ENCODE peak calls at places on chromosome 20, in nine cellular contexts. L is progenitor cell of endocrine pancreas, W is esophagus muscularis mucosa, D is AG04450, I is heart left ventricle, K is body of pancreas, A is GM20000, T is tibial artery, U is heart right ventricle. J is an unnamed sample.

GRCh38 chr20:50721881-50722281 is 9.5 kb upstream of the PARD6B start:
- DNase-seq in L (no peak), W (no peak), D (no peak), I (peak; percentile 57), K (peak; percentile 17), A (no peak), T (peak; percentile 96), U (peak; percentile 49), J (no peak)

GRCh38 chr20:51462566-51463276 is 79.8 kb downstream of the NFATC2 start:
- DNase-seq in L (no peak), W (no peak), D (no peak), I (peak; percentile 84), K (peak; percentile 49), A (no peak), T (peak; percentile 89), U (peak; percentile 85), J (no peak)

GRCh38 chr20:31573555-31574295 is 31.4 kb upstream of the ID1 start:
- DNase-seq in L (no peak), W (no peak), D (no peak), I (no peak), K (no peak), A (no peak), T (no peak), U (no peak), J (no peak)

GRCh38 chr20:45343867-45344721 is 4.1 kb downstream of the SDC4 start:
- DNase-seq in L (no peak), W (no peak), D (peak; percentile 71), I (no peak), K (peak; percentile 91), A (no peak), T (peak; percentile 91), U (no peak), J (peak; percentile 63)

GRCh38 chr20:8330785-8331699 is 199.0 kb downstream of the PLCB1 start:
- DNase-seq in L (no peak), W (no peak), D (no peak), I (no peak), K (no peak), A (no peak), T (no peak), U (no peak), J (no peak)

GRCh38 chr20:10178727-10179313 is 39.8 kb upstream of the SNAP25 start:
- DNase-seq in L (no peak), W (no peak), D (no peak), I (no peak), K (no peak), A (no peak), T (no peak), U (no peak), J (no peak)

GRCh38 chr20:61360296-61360695 is 108.2 kb downstream of the CDH4 start:
- DNase-seq in L (no peak), W (no peak), D (no peak), I (no peak), K (no peak), A (no peak), T (no peak), U (no peak), J (no peak)

GRCh38 chr20:59752704-59753460 is 148.5 kb downstream of the PHACTR3 start:
- DNase-seq in L (no peak), W (no peak), D (no peak), I (no peak), K (no peak), A (peak; percentile 50), T (no peak), U (peak; percentile 58), J (no peak)

GRCh38 chr20:35144694-35145093 is 2.4 kb downstream of the EDEM2 start:
- DNase-seq in L (no peak), W (no peak), D (no peak), I (no peak), K (peak; percentile 19), A (peak; percentile 50), T (no peak), U (no peak), J (no peak)

GRCh38 chr20:35145141-35145564 is 2.0 kb downstream of the EDEM2 start:
- DNase-seq in L (no peak), W (no peak), D (peak; percentile 41), I (no peak), K (peak; percentile 22), A (peak; percentile 63), T (no peak), U (no peak), J (peak; percentile 34)

GRCh38 chr20:35146299-35146921 is 726 bp downstream of the EDEM2 start:
- DNase-seq in L (peak; percentile 49), W (no peak), D (no peak), I (peak; percentile 22), K (peak; percentile 8), A (no peak), T (peak; percentile 68), U (peak; percentile 29), J (no peak)

GRCh38 chr20:35151739-35152138 is 4.6 kb upstream of the EDEM2 start:
- DNase-seq in L (no peak), W (no peak), D (peak; percentile 36), I (no peak), K (peak; percentile 6), A (no peak), T (no peak), U (no peak), J (peak; percentile 78)

DNA sequence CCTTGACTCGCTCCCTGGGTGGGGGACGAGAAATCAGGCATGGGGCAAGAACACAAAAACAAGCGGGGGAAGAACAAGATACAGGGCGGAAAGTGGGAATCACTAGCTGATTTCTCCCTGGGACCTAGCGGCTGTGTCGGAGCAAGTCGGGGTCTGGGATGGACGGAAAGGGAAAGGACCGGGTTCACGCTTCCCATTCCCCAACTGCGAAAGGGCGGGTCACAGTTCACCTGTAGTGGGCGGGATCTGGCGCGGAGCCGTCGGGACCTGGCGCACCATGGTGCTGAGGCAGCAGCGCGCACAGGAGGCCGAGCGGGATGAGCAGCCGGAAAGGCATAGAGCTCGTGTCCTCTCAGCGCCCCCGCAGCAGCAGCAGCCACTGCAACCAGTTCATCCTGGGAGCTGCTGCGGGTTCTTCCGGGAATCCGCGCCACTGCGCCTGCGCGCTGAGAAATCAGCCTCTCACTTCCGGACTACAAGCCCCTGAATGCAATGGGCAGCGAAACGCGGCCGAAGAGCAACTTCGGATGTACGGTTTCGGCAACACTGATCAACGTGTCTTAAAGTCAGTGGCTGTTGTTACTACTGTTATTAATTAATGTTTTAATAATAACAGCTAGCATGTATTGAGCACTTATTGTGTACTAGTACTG is at the start of gene EDEM2:
- DNase-seq in L (peak; percentile 97), W (peak; percentile 98), D (peak; percentile 93), I (peak; percentile 94), K (peak; percentile 96), A (peak; percentile 94), T (peak; percentile 96), U (peak; percentile 97), J (peak; percentile 89)
- TF ChIP-seq CTCF in L (no peak), W (no peak), D (no peak), I (no peak), K (no peak), A (no peak), T (peak; percentile 14), U (no peak), J (no peak)

GRCh38 chr20:2400290-2400689 is 19.6 kb downstream of the TGM6 start:
- DNase-seq in L (no peak), W (no peak), D (no peak), I (no peak), K (no peak), A (no peak), T (no peak), U (no peak), J (no peak)

GRCh38 chr20:2401527-2401926 is 20.8 kb downstream of the TGM6 start:
- DNase-seq in L (no peak), W (peak; percentile 10), D (no peak), I (no peak), K (no peak), A (no peak), T (no peak), U (no peak), J (no peak)

GRCh38 chr20:2399390-2399789 is 18.7 kb downstream of the TGM6 start:
- DNase-seq in L (no peak), W (no peak), D (no peak), I (no peak), K (no peak), A (no peak), T (no peak), U (no peak), J (no peak)

GRCh38 chr20:2403291-2404052 is 22.8 kb downstream of the TGM6 start:
- DNase-seq in L (no peak), W (peak; percentile 84), D (no peak), I (no peak), K (no peak), A (no peak), T (no peak), U (no peak), J (no peak)

DNA sequence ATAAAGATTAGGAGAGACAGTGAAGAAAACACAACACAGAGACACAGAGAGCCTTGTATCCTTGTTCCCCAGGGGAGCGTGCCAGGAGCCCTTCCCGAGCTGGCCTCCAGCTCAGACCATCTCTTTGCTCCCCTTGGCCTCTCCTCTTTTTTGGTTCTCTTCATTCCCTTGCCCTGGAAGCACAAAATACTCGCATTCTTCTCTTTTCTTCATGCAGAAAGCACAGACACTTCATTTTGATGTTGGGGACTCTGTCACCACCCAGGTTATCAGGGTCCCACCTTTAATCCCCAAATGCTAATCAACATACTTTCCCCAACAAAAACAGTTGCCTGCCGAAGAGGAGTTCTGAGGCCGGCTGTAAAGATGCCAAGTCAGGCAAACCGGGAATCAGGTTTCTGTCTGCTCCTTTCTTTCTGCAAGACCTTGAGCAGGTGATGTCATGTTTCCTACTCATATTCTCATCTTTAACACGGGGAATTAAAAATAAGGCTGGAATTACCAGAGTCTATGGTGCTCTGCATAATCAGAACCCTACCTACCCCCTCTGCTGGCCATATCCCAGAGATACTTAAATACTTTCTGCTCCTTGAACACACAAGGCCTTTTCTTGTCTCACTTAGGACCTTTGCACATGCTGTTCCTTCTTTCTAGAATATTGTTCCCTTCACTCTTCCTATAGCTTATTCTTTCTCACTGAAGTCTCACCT is 21.7 kb downstream of the TGM6 start:
- DNase-seq in L (no peak), W (peak; percentile 82), D (no peak), I (no peak), K (peak; percentile 8), A (no peak), T (no peak), U (no peak), J (peak; percentile 12)
- TF ChIP-seq CTCF in L (peak; percentile 32), W (no peak), D (peak; percentile 51), I (no peak), K (no peak), A (no peak), T (no peak), U (peak; percentile 17), J (peak; percentile 29)

DNA sequence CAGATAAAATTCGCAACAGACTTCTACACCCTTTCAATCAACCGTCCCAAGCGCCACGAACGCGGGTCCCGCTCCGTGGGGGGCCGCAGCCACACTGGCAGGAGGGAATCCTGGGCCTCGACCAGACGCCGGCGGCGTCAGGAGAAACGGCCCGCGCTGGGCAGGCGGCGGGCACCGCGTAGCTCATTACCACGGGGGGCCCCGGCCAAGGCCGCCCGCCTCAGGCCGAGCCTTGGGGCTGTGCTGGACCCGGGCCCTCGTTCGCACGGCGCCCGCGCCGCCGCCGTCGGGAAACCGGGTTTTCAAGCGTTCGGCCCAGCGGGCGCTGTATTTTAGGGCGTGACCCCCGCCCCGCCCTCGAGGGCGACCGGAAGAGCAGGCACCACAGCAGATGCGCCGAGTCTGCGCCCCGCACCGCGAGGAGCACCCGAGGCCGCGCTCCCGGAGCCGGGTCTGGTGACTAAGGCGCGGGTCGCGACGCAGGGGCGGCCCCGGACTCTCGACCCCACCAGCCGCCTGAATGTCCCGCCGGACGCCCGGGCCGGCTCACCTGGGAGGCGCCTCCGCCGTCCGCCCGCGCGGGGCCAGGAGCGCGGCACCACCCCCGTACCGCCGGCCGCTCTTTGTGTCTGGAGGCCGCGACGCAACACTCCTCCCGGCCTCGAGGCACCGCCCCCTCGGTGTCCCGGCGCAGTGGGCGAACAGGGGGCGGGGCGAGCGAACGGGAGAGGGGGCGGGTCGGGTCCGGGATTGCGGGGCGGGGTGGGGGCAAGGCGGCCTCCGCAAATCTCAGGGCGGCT is at the start of gene NINL:
- DNase-seq in L (peak; percentile 81), W (no peak), D (no peak), I (peak; percentile 60), K (peak; percentile 61), A (peak; percentile 67), T (peak; percentile 71), U (peak; percentile 65), J (no peak)
- TF ChIP-seq CTCF in L (no peak), W (no peak), D (no peak), I (no peak), K (no peak), A (no peak), T (no peak), U (no peak), J (no peak)

DNA sequence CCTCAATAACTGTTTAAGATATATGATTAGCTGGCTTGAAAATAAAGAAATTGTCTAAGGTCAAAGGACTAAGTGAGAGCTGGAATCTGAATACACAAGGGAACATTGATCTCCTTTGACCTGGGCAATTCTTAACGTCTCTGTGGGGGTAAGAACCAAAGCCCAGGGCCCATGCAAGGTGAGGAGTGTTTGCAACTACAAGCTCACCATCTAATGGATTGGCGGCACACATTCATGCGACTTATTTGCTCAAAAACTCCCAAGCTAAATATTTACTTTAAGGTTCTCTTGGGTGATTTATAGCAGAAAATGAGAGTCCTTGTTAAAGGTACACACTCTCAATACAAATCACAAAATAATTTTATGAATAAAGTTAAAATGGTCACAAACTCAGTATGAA is 392.0 kb upstream of the FLRT3 start:
- DNase-seq in L (no peak), W (no peak), D (no peak), I (no peak), K (no peak), A (no peak), T (no peak), U (no peak), J (no peak)
- TF ChIP-seq CTCF in L (no peak), W (no peak), D (no peak), I (no peak), K (no peak), A (no peak), T (no peak), U (no peak), J (no peak)